ENCODE peak calls at places on chromosomes 2 and 18, in seven cellular contexts. One of them, this sample, is unnamed.

GRCh38 chr2:220489116-220489515 is 861.7 kb downstream of the SLC4A3 start:
- DNase-seq in astrocyte of the cerebellum: no peak
- DNase-seq in HCT116: no peak
- DNase-seq in fibroblast of lung: no peak
- DNase-seq in BE2C: no peak
- DNase-seq in body of pancreas: no peak
- DNase-seq in foreskin fibroblast: peak
- DNase-seq in this sample: no peak

GRCh38 chr18:78767648-78768071 is 212.0 kb upstream of the SALL3 start:
- DNase-seq in astrocyte of the cerebellum: no peak
- DNase-seq in HCT116: no peak
- DNase-seq in fibroblast of lung: no peak
- DNase-seq in BE2C: no peak
- DNase-seq in body of pancreas: no peak
- DNase-seq in foreskin fibroblast: no peak
- DNase-seq in this sample: no peak

GRCh38 chr18:3119401-3120323 is 100.1 kb downstream of the MYOM1 start:
- DNase-seq in astrocyte of the cerebellum: no peak
- DNase-seq in HCT116: no peak
- DNase-seq in fibroblast of lung: no peak
- DNase-seq in BE2C: no peak
- DNase-seq in body of pancreas: no peak
- DNase-seq in foreskin fibroblast: peak
- DNase-seq in this sample: no peak

GRCh38 chr2:28810384-28811285 is at the start of gene SPDYA:
- DNase-seq in astrocyte of the cerebellum: peak
- DNase-seq in HCT116: no peak
- DNase-seq in fibroblast of lung: peak
- DNase-seq in BE2C: peak
- DNase-seq in body of pancreas: peak
- DNase-seq in foreskin fibroblast: peak
- DNase-seq in this sample: no peak

GRCh38 chr2:73964223-73964622 is 20.5 kb upstream of the TET3 start:
- DNase-seq in astrocyte of the cerebellum: no peak
- DNase-seq in HCT116: no peak
- DNase-seq in fibroblast of lung: no peak
- DNase-seq in BE2C: no peak
- DNase-seq in body of pancreas: no peak
- DNase-seq in foreskin fibroblast: no peak
- DNase-seq in this sample: no peak

GRCh38 chr18:5524660-5525059 is 19.1 kb downstream of the EPB41L3 start:
- DNase-seq in astrocyte of the cerebellum: no peak
- DNase-seq in HCT116: no peak
- DNase-seq in fibroblast of lung: no peak
- DNase-seq in BE2C: no peak
- DNase-seq in body of pancreas: no peak
- DNase-seq in foreskin fibroblast: no peak
- DNase-seq in this sample: no peak

GRCh38 chr2:173457366-173457765 is 102.7 kb downstream of the CDCA7 start:
- DNase-seq in astrocyte of the cerebellum: no peak
- DNase-seq in HCT116: no peak
- DNase-seq in fibroblast of lung: no peak
- DNase-seq in BE2C: no peak
- DNase-seq in body of pancreas: no peak
- DNase-seq in foreskin fibroblast: no peak
- DNase-seq in this sample: no peak

GRCh38 chr2:221203846-221204245 is 368.3 kb downstream of the EPHA4 start:
- DNase-seq in astrocyte of the cerebellum: no peak
- DNase-seq in HCT116: no peak
- DNase-seq in fibroblast of lung: no peak
- DNase-seq in BE2C: no peak
- DNase-seq in body of pancreas: peak
- DNase-seq in foreskin fibroblast: no peak
- DNase-seq in this sample: no peak

GRCh38 chr2:18546586-18546985 is 13.9 kb downstream of the RDH14 start:
- DNase-seq in astrocyte of the cerebellum: no peak
- DNase-seq in HCT116: no peak
- DNase-seq in fibroblast of lung: no peak
- DNase-seq in BE2C: no peak
- DNase-seq in body of pancreas: no peak
- DNase-seq in foreskin fibroblast: no peak
- DNase-seq in this sample: no peak

GRCh38 chr2:10963155-10963554 is 51.4 kb downstream of the KCNF1 start:
- DNase-seq in astrocyte of the cerebellum: no peak
- DNase-seq in HCT116: no peak
- DNase-seq in fibroblast of lung: peak
- DNase-seq in BE2C: no peak
- DNase-seq in body of pancreas: no peak
- DNase-seq in foreskin fibroblast: no peak
- DNase-seq in this sample: no peak

GRCh38 chr18:54948350-54948837 is 10.9 kb downstream of the CCDC68 start:
- DNase-seq in astrocyte of the cerebellum: no peak
- DNase-seq in HCT116: no peak
- DNase-seq in fibroblast of lung: no peak
- DNase-seq in BE2C: no peak
- DNase-seq in body of pancreas: no peak
- DNase-seq in foreskin fibroblast: no peak
- DNase-seq in this sample: no peak

DNA sequence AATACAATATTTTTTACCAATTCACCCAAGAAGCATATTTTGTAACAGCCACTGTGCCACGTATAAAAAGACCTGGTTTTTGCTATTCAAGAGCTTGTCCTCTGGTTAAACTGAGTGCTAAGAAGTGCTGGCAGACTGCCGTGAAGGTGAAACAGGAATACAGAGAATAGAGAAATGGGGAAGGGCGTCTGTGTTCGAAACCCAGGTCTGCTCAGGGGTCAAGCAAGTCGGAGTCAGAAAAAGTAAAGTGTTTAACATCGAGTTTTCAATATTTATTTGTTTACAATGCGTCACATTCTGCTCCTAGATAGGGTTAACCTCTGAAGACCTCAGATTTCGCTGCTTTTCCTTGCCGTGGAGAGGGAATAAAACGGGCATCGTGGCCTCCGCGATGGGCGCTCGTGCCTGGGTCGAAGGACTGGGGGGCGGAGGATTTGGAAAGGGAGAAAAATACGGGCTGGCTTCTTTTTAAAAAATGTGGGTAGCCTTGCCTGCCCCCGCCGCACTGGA is 1.2 kb upstream of the SNTG2 start:
- DNase-seq in astrocyte of the cerebellum: no peak
- DNase-seq in HCT116: no peak
- DNase-seq in fibroblast of lung: no peak
- DNase-seq in BE2C: no peak
- DNase-seq in body of pancreas: peak
- DNase-seq in foreskin fibroblast: no peak
- DNase-seq in this sample: no peak
- H3K4me3 ChIP-seq in astrocyte of the cerebellum: peak
- H3K4me3 ChIP-seq in HCT116: no peak
- H3K4me3 ChIP-seq in fibroblast of lung: no peak
- H3K4me3 ChIP-seq in BE2C: no peak
- H3K4me3 ChIP-seq in body of pancreas: no peak
- H3K4me3 ChIP-seq in foreskin fibroblast: peak
- H3K4me3 ChIP-seq in this sample: peak

GRCh38 chr18:7038330-7038846 is 79.2 kb downstream of the LAMA1 start:
- DNase-seq in astrocyte of the cerebellum: peak
- DNase-seq in HCT116: no peak
- DNase-seq in fibroblast of lung: peak
- DNase-seq in BE2C: peak
- DNase-seq in body of pancreas: peak
- DNase-seq in foreskin fibroblast: peak
- DNase-seq in this sample: peak
- TF ChIP-seq CTCF in astrocyte of the cerebellum: peak
- TF ChIP-seq CTCF in HCT116: peak
- TF ChIP-seq CTCF in fibroblast of lung: peak
- TF ChIP-seq CTCF in BE2C: peak
- TF ChIP-seq CTCF in body of pancreas: peak
- TF ChIP-seq CTCF in foreskin fibroblast: peak
- TF ChIP-seq CTCF in this sample: peak

DNA sequence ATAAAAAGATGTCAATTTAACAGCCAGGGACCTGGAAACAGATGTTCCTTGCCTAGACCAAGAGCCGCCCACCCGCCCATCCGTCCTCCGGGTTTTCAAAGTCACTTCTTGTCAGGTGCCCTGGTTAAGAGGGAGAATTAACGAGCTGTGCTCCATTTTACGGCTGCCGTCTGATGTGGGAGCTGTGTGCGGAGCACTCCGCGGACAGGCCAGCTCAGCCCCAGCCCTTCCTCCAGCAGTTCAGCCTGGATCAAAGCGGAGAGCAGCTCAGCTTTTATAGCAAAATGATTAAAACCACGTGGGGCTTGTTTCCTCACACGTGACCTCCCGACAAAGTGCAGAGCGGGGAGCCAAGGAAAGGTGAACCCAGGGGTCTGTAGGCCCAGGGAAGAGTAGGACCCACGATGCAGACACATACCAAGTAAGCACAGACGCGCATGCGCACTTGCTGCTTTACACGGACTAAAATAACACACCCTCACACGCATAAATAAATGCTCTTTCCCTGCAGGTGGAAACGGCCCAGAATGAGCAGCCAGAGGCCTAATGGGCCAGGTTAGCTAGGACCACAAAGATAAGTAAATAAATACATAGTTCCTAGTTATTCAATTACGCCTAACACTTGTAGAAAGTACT is 46.0 kb upstream of the PKDCC start:
- DNase-seq in astrocyte of the cerebellum: no peak
- DNase-seq in HCT116: no peak
- DNase-seq in fibroblast of lung: no peak
- DNase-seq in BE2C: no peak
- DNase-seq in body of pancreas: no peak
- DNase-seq in foreskin fibroblast: peak
- DNase-seq in this sample: no peak
- H3K4me3 ChIP-seq in astrocyte of the cerebellum: no peak
- H3K4me3 ChIP-seq in HCT116: no peak
- H3K4me3 ChIP-seq in fibroblast of lung: no peak
- H3K4me3 ChIP-seq in BE2C: no peak
- H3K4me3 ChIP-seq in body of pancreas: no peak
- H3K4me3 ChIP-seq in foreskin fibroblast: no peak
- H3K4me3 ChIP-seq in this sample: peak

GRCh38 chr2:86518498-86518897 is 44.7 kb downstream of the CHMP3 start:
- DNase-seq in astrocyte of the cerebellum: no peak
- DNase-seq in HCT116: no peak
- DNase-seq in fibroblast of lung: no peak
- DNase-seq in BE2C: peak
- DNase-seq in body of pancreas: peak
- DNase-seq in foreskin fibroblast: peak
- DNase-seq in this sample: no peak
- TF ChIP-seq CTCF in astrocyte of the cerebellum: peak
- TF ChIP-seq CTCF in HCT116: peak
- TF ChIP-seq CTCF in fibroblast of lung: peak
- TF ChIP-seq CTCF in BE2C: peak
- TF ChIP-seq CTCF in body of pancreas: peak
- TF ChIP-seq CTCF in foreskin fibroblast: peak
- TF ChIP-seq CTCF in this sample: peak

DNA sequence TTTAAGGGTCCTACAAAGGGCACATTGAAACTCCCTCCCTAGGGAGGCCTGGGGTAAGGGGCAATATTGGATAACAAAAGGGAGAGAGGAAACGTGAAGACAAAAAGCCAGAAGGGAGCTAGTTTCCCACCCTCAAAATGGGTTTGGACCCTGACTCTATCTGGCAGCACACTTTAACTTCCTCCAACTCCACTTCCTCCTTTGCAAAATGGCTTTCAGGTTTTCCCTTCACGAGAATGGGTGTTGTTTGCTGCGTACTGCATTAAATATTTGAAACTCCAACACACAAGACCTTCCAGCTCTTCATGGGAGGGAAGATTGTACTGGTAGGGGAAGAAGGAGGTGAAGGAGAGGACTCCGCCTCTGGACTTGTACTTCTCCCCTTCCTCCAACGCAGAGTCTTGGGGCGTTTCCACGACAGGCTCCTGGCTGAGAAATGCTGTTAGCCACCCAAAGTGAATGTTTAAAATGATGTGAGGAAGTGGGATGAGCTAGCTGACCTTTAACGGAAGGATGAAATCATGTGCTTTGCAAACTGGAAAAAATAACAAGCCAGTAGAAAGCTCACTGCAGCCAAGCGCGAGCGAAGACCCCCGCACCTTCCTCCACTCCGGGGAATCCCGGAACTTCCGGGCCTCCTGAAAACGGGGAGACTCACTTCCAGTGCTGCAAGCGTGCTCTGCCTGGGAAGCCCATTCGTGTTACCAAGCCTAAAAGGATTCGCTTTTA is 85.6 kb downstream of the VIT start:
- DNase-seq in astrocyte of the cerebellum: no peak
- DNase-seq in HCT116: no peak
- DNase-seq in fibroblast of lung: no peak
- DNase-seq in BE2C: no peak
- DNase-seq in body of pancreas: no peak
- DNase-seq in foreskin fibroblast: no peak
- DNase-seq in this sample: no peak
- H3K4me3 ChIP-seq in astrocyte of the cerebellum: no peak
- H3K4me3 ChIP-seq in HCT116: no peak
- H3K4me3 ChIP-seq in fibroblast of lung: no peak
- H3K4me3 ChIP-seq in BE2C: no peak
- H3K4me3 ChIP-seq in body of pancreas: no peak
- H3K4me3 ChIP-seq in foreskin fibroblast: no peak
- H3K4me3 ChIP-seq in this sample: no peak